ENCODE peak calls at places on chromosomes 16 and 17, in nine cellular contexts. L is GM04504; T is HTR-8/SVneo; V is heart left ventricle; Q is PC-9; X is memory B cell; I is adrenal gland; H is cardiac muscle cell; S is stimulated activated CD4-positive, alpha-beta T cell treated with anti-CD3 and anti-CD28 coated beads, Interleukin-1b, Interleukin-23, amount 100 ng/mL, for 24 hours. E is an unnamed sample.

GRCh38 chr16:57686577-57686976 is 8.0 kb upstream of the DRC7 start:
- DNase-seq in L (no peak), I (no peak), T (no peak), Q (no peak), V (no peak), H (no peak), S (no peak), X (no peak), E (no peak)

GRCh38 chr16:22240023-22240697 is 34.1 kb downstream of the EEF2K start:
- DNase-seq in S (no peak), Q (no peak), X (no peak), T (no peak), I (no peak), L (no peak), V (no peak), H (no peak), E (no peak)

GRCh38 chr16:14448874-14449273 is 181.2 kb downstream of the PARN start:
- DNase-seq in V (no peak), T (no peak), L (no peak), X (no peak), S (no peak), H (no peak), I (no peak), Q (no peak), E (no peak)

GRCh38 chr16:455453-455852 is 30.0 kb downstream of the RAB11FIP3 start:
- DNase-seq in X (no peak), T (no peak), S (no peak), I (no peak), L (no peak), H (no peak), Q (no peak), V (no peak), E (no peak)

GRCh38 chr17:31915456-31916100 is 14.1 kb upstream of the UTP6 start:
- DNase-seq in Q (no peak), S (no peak), X (no peak), V (no peak), T (no peak), I (no peak), L (no peak), H (no peak), E (no peak)

GRCh38 chr16:84225571-84225970 is 14.2 kb downstream of the KCNG4 start:
- DNase-seq in I (no peak), X (no peak), S (no peak), Q (no peak), T (no peak), H (no peak), L (no peak), V (no peak), E (no peak)

GRCh38 chr16:79372504-79373184 is 227.9 kb downstream of the MAF start:
- DNase-seq in L (no peak), Q (no peak), T (no peak), V (no peak), S (peak; percentile 4), H (no peak), I (no peak), X (no peak), E (no peak)

GRCh38 chr16:11258553-11259287 is 2.7 kb upstream of the SOCS1 start:
- DNase-seq in I (peak; percentile 67), Q (no peak), X (peak; percentile 17), V (peak; percentile 52), H (no peak), T (no peak), L (no peak), S (no peak), E (no peak)

GRCh38 chr16:89410794-89411309 is 79.5 kb downstream of the ANKRD11 start:
- DNase-seq in S (no peak), T (no peak), H (no peak), Q (no peak), I (peak; percentile 59), L (peak; percentile 50), X (no peak), V (peak; percentile 55), E (no peak)

GRCh38 chr16:29154676-29155121 is 169.8 kb downstream of the LAT start:
- DNase-seq in X (no peak), S (no peak), I (no peak), L (no peak), V (no peak), H (no peak), Q (no peak), T (no peak), E (no peak)

GRCh38 chr16:1428511-1428910 is 2.4 kb upstream of the PERCC1 start:
- DNase-seq in H (no peak), V (peak; percentile 44), I (no peak), X (peak; percentile 54), L (no peak), T (no peak), S (no peak), Q (no peak), E (no peak)

GRCh38 chr16:55572439-55572838 is 6.0 kb downstream of the CAPNS2 start:
- DNase-seq in L (no peak), S (no peak), T (no peak), X (no peak), Q (no peak), I (no peak), H (no peak), V (no peak), E (no peak)

GRCh38 chr16:84207869-84208268 is 16.9 kb downstream of the ADAD2 start:
- DNase-seq in H (no peak), I (no peak), L (no peak), T (no peak), Q (no peak), S (no peak), X (no peak), V (no peak), E (no peak)

GRCh38 chr16:11669380-11670146 is 1.3 kb downstream of the SNN start:
- DNase-seq in L (no peak), S (no peak), T (no peak), I (peak; percentile 79), Q (no peak), V (peak; percentile 64), H (no peak), X (no peak), E (no peak)

GRCh38 chr17:20278805-20279204 is 188.5 kb downstream of the LGALS9B start:
- DNase-seq in Q (no peak), S (no peak), H (no peak), X (no peak), V (no peak), T (no peak), I (no peak), L (no peak), E (no peak)

GRCh38 chr17:68612923-68613292 is 11.7 kb upstream of the FAM20A start:
- DNase-seq in H (no peak), S (no peak), Q (no peak), V (no peak), X (no peak), T (no peak), I (no peak), L (no peak), E (no peak)

GRCh38 chr17:17456251-17456650 is 20.5 kb upstream of the MED9 start:
- DNase-seq in T (no peak), V (no peak), S (no peak), I (no peak), Q (no peak), X (no peak), H (no peak), L (no peak), E (no peak)

GRCh38 chr17:29663155-29663554 is 40.4 kb upstream of the CORO6 start:
- DNase-seq in V (no peak), T (no peak), X (no peak), I (no peak), L (no peak), S (no peak), H (peak; percentile 68), Q (peak; percentile 30), E (no peak)

GRCh38 chr17:1803280-1803679 is 26.4 kb downstream of the SMYD4 start:
- DNase-seq in Q (no peak), T (no peak), S (no peak), L (no peak), X (no peak), H (no peak), V (no peak), I (no peak), E (no peak)

GRCh38 chr17:60395508-60396065 is 3.7 kb upstream of the USP32 start:
- DNase-seq in V (no peak), X (no peak), H (no peak), T (no peak), Q (no peak), I (no peak), S (no peak), L (no peak), E (no peak)

GRCh38 chr16:3548859-3549258 is 28.3 kb downstream of the NLRC3 start:
- DNase-seq in H (no peak), T (no peak), S (no peak), Q (no peak), I (no peak), X (no peak), L (no peak), V (no peak), E (no peak)

GRCh38 chr16:56932588-56933265 is 785 bp downstream of the HERPUD1 start:
- DNase-seq in S (no peak), V (peak; percentile 83), X (no peak), L (no peak), T (peak; percentile 55), Q (peak; percentile 66), I (peak; percentile 86), H (peak; percentile 70), E (no peak)

GRCh38 chr16:16025214-16025968 is 76.0 kb downstream of the ABCC1 start:
- DNase-seq in S (peak; percentile 35), X (no peak), L (peak; percentile 75), H (no peak), T (no peak), Q (no peak), V (no peak), I (peak; percentile 30), E (peak; percentile 12)

GRCh38 chr17:67648032-67648761 is 69.5 kb upstream of the NOL11 start:
- DNase-seq in T (no peak), S (no peak), V (no peak), I (no peak), X (no peak), L (no peak), Q (no peak), H (no peak), E (no peak)

GRCh38 chr16:68719993-68720489 is 17.1 kb upstream of the CDH1 start:
- DNase-seq in L (no peak), X (no peak), I (no peak), T (no peak), H (no peak), S (no peak), V (no peak), Q (no peak), E (no peak)

GRCh38 chr16:87762071-87762571 is 3.7 kb downstream of the KLHDC4 start:
- DNase-seq in V (no peak), L (no peak), H (peak; percentile 42), Q (no peak), X (no peak), T (no peak), S (no peak), I (no peak), E (no peak)

GRCh38 chr16:67874147-67874771 is 1.4 kb downstream of the EDC4 start:
- DNase-seq in X (no peak), Q (no peak), S (no peak), L (no peak), I (no peak), T (no peak), H (no peak), V (no peak), E (no peak)

E was measured in stimulated activated CD8-positive, alpha-beta memory T cell treated with anti-CD3 and anti-CD28 coated beads, Interleukin-7, amount 100 ng/mL, for 24 hours.